ENCODE peak calls at places on chromosomes 1 and 21, in four cellular contexts. G is K562, Z is HepG2, W is GM12878. K is an unnamed sample.

GRCh38 chr1:47725732-47726495 is 271.3 kb downstream of the TRABD2B start:
- DNase-seq in G (peak), Z (peak), W (peak), K (peak)

GRCh38 chr1:110011527-110012041 is 22.8 kb upstream of the STRIP1 start:
- DNase-seq in G (peak), Z (peak), W (peak), K (peak)

GRCh38 chr1:13930151-13930550 is 230.2 kb downstream of the PRDM2 start:
- DNase-seq in G (peak), Z (peak), W (no peak), K (no peak)

GRCh38 chr1:50969611-50970507 is at the start of gene CDKN2C:
- DNase-seq in G (peak), Z (peak), W (no peak), K (peak)

GRCh38 chr1:71170925-71171324 is 90.1 kb upstream of the ZRANB2 start:
- DNase-seq in G (no peak), Z (no peak), W (no peak), K (no peak)

GRCh38 chr1:99490031-99490430 is 155.9 kb upstream of the PALMD start:
- DNase-seq in G (no peak), Z (no peak), W (no peak), K (no peak)

GRCh38 chr1:154352581-154353459 is 27.5 kb downstream of the ATP8B2 start:
- DNase-seq in G (peak), Z (no peak), W (no peak), K (no peak)

GRCh38 chr21:29196664-29197052 is 66.2 kb downstream of the MAP3K7CL start:
- DNase-seq in G (no peak), Z (no peak), W (no peak), K (no peak)

GRCh38 chr1:215250913-215251312 is 168.4 kb downstream of the KCNK2 start:
- DNase-seq in G (no peak), Z (no peak), W (no peak), K (no peak)

GRCh38 chr1:167621780-167622179 is 8.3 kb upstream of the RCSD1 start:
- DNase-seq in G (no peak), Z (no peak), W (no peak), K (no peak)

GRCh38 chr1:36583980-36584805 is 101.5 kb upstream of the CSF3R start:
- DNase-seq in G (no peak), Z (no peak), W (no peak), K (no peak)

GRCh38 chr1:203567596-203567995 is 59.0 kb upstream of the ATP2B4 start:
- DNase-seq in G (no peak), Z (no peak), W (no peak), K (no peak)

GRCh38 chr1:47756411-47756810 is 240.8 kb downstream of the TRABD2B start:
- DNase-seq in G (no peak), Z (no peak), W (no peak), K (no peak)

GRCh38 chr1:67683306-67683705 is 1.7 kb upstream of the GADD45A start:
- DNase-seq in G (no peak), Z (no peak), W (no peak), K (no peak)

GRCh38 chr21:17146426-17146825 is 366.4 kb upstream of the CXADR start:
- DNase-seq in G (no peak), Z (no peak), W (no peak), K (no peak)

GRCh38 chr1:90381598-90381997 is 335.5 kb downstream of the BARHL2 start:
- DNase-seq in G (no peak), Z (no peak), W (no peak), K (no peak)

GRCh38 chr1:36256558-36257374 is 32.5 kb downstream of the THRAP3 start:
- DNase-seq in G (no peak), Z (no peak), W (no peak), K (no peak)

GRCh38 chr21:28426545-28426944 is 566.1 kb downstream of the LTN1 start:
- DNase-seq in G (no peak), Z (no peak), W (no peak), K (no peak)

GRCh38 chr1:3132685-3133084 is 63.7 kb downstream of the PRDM16 start:
- DNase-seq in G (no peak), Z (no peak), W (no peak), K (no peak)

GRCh38 chr1:48000883-48001282 is 3.7 kb upstream of the TRABD2B start:
- DNase-seq in G (no peak), Z (no peak), W (no peak), K (no peak)

GRCh38 chr1:3314561-3315271 is 139.7 kb upstream of the ARHGEF16 start:
- DNase-seq in G (no peak), Z (no peak), W (no peak), K (no peak)

DNA sequence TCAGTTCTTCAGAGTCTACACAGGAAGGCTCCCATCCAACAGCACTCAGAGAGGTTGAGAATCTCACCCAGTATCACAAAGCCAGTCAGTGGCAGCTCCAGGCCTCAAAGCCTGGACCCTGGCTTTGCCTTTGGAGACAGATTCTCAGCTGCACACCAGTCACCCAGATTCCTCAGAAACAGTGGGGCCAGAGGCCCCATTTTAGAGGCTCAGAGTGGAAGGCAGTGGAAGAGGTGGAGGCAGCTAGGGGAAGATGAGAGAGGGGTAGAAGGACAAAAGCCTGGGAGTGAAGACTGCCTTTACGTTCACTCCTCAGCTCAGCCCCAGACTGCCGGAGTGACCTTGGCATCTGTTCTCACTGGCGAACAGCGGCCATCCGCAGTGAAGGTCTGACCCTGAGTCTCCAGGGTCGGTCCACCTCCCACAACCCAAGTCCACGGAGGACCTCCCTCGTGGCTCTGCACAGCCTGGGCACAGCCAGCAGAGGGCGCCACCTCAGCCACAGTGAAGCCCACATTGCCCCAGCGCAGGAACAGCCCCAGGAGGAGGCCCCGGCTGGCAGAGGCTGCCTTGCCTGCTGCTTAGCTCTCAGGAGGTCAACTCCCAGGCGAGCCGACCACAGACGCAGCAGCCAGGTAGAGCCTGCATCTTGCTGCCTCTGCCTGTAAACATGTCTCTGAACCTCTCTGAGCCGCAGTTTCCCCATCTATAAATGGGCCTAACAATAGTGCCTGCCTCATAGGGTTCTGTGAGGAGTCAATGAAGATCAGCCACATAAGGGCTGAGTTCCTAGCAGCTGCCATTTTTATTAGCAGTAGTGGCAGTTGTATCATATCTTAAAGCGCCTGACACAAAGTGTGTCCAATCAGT is 5.9 kb upstream of the FNDC5 start:
- DNase-seq in G (peak), Z (peak), W (no peak), K (peak)
- TF ChIP-seq FOXK2 in G (no peak), Z (no peak), W (no peak), K (no peak)

GRCh38 chr1:20721117-20722061 is 3.6 kb upstream of the KIF17 start:
- DNase-seq in G (no peak), Z (no peak), W (no peak), K (no peak)
- TF ChIP-seq FOXK2 in G (no peak), Z (no peak), W (no peak), K (no peak)

GRCh38 chr21:45836694-45837670 is 144.6 kb upstream of the COL6A1 start:
- DNase-seq in G (no peak), Z (no peak), W (no peak), K (no peak)
- TF ChIP-seq FOXK2 in G (no peak), Z (no peak), W (no peak), K (no peak)

DNA sequence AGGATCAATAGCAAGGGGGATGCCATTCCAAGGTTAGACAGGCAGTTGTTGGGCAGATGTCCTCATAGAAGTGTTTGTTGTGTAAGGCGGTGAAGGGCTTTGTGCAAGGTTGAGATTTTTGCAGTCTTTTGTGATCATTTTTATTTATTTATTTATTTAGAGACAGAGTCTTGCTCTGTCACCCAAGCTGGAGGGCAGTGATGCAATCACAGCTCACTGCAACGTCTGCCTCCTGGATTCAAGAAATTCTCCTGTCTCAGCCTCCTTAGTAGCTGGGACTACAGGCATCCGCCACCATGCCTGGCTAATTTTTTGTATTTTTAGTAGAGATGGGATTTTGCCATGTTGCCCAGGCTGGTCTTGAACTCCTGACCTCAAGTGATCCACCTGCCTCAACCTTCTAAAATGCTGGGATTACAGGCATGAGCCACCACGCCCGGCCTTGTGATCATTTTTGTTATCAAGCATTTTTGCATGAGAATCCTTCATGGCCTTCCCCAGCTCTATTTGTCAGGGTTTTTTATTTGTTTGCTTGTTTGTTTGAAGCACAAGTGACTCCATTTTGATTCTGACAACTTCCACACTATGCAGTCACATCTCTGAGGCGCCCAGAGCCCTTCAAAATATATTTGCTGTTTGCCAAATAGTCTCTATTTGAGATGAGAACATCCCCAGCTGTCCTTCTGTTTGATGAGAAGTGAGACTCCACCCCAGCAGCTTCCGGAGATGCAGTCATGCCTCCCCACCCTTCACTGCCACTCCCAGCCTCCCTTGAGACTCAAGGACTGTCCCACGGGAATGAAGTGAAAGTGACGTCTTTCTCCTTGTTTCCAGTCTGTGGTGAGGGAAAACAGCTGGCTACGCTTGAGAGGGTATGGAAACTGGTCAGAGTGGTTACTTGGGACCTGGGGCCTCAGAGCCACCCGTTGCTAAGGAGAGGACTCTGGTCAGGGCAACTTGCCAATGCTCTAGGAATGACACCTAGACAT is 38.0 kb downstream of the TMEM50B start:
- DNase-seq in G (no peak), Z (no peak), W (peak), K (no peak)
- TF ChIP-seq FOXK2 in G (no peak), Z (no peak), W (no peak), K (no peak)

GRCh38 chr1:25580933-25581332 is 35.7 kb upstream of the MAN1C1 start:
- DNase-seq in G (no peak), Z (no peak), W (no peak), K (no peak)

GRCh38 chr1:25587290-25587689 is 29.3 kb upstream of the MAN1C1 start:
- DNase-seq in G (no peak), Z (no peak), W (no peak), K (no peak)

GRCh38 chr1:25581764-25582163 is 34.8 kb upstream of the MAN1C1 start:
- DNase-seq in G (peak), Z (no peak), W (no peak), K (no peak)

GRCh38 chr1:25586181-25586588 is 30.4 kb upstream of the MAN1C1 start:
- DNase-seq in G (peak), Z (no peak), W (no peak), K (no peak)

GRCh38 chr1:25583519-25584370 is 32.8 kb upstream of the MAN1C1 start:
- DNase-seq in G (no peak), Z (no peak), W (no peak), K (no peak)
- TF ChIP-seq FOXK2 in G (no peak), Z (no peak), W (no peak), K (no peak)

DNA sequence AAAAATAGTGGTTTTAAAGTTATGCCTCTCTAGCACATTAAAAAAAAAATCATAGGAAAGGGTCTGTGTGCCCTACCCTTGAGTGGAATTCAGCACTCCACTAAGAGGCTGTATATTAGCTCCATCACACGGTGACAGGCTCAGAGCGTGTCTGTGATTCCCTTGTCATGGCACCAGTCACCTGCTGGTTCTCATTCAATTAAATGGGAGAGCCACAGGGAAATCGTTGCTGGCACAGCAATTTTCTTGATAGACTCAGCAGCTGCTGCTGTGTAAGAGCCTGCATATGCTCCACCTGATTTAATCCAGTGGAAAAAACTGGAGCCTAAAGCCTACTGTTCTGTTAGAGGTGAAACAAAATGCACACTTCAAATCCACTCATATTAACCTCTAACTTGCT is 9.5 kb downstream of the ATP6V1G3 start:
- DNase-seq in G (no peak), Z (no peak), W (no peak), K (peak)
- TF ChIP-seq FOXK2 in G (no peak), Z (no peak), W (no peak), K (no peak)

GRCh38 chr1:34780528-34780927 is 486 bp upstream of the GJB3 start:
- DNase-seq in G (no peak), Z (no peak), W (no peak), K (no peak)
- TF ChIP-seq FOXK2 in G (no peak), Z (no peak), W (no peak), K (no peak)

GRCh38 chr1:228076796-228077430 is 5.6 kb upstream of the ARF1 start:
- DNase-seq in G (no peak), Z (no peak), W (no peak), K (no peak)

GRCh38 chr1:228075801-228076271 is 6.7 kb upstream of the ARF1 start:
- DNase-seq in G (no peak), Z (no peak), W (no peak), K (no peak)

GRCh38 chr1:228079601-228080263 is 2.8 kb upstream of the ARF1 start:
- DNase-seq in G (no peak), Z (no peak), W (no peak), K (no peak)

GRCh38 chr1:228079013-228079412 is 3.5 kb upstream of the ARF1 start:
- DNase-seq in G (no peak), Z (no peak), W (no peak), K (no peak)

GRCh38 chr1:228077565-228078330 is 4.8 kb upstream of the ARF1 start:
- DNase-seq in G (no peak), Z (no peak), W (no peak), K (no peak)
- TF ChIP-seq FOXK2 in G (no peak), Z (no peak), W (no peak), K (no peak)

DNA sequence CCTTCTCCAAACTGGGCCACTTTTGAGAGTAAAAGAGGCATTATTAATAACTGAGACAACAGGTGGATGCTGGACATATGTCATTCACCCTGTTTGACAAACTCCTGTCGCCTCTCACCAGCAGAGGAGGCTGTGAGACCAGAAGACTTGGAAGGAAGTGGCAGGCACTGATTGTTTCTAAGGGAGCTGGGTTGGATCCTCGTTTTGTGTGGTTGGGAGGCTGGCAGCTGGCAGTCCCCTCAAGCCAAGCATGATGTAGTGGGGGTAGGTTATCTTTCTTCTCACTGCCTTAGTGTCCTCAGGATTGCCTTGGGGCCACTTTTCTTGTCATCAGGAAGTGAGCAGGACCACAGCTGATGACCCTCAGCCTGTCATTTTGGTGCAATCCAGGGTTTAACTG is 86.5 kb upstream of the KCNJ15 start:
- DNase-seq in G (no peak), Z (no peak), W (no peak), K (no peak)
- TF ChIP-seq FOXK2 in G (no peak), Z (no peak), W (no peak), K (no peak)